ENCODE peak calls at places on chromosomes 2 and 18, in eight cellular contexts. G, L, A, D, V, K, F and T are unnamed samples.

GRCh38 chr18:37565985-37566478 is 434 bp upstream of the CELF4 start:
- DNase-seq in D (no peak), G (no peak), F (no peak), V (no peak), K (peak; percentile 81), L (peak; percentile 60), A (no peak), T (no peak)

GRCh38 chr2:45896281-45896680 is 244.8 kb downstream of the PRKCE start:
- DNase-seq in F (no peak), L (no peak), G (no peak), V (no peak), D (no peak), A (no peak), K (no peak), T (no peak)

GRCh38 chr2:185291035-185291647 is 447.5 kb upstream of the FSIP2 start:
- DNase-seq in F (no peak), A (peak; percentile 50), L (peak; percentile 85), V (peak; percentile 53), D (no peak), K (peak; percentile 91), G (peak; percentile 39), T (no peak)

GRCh38 chr2:192126426-192126825 is 68.3 kb downstream of the TMEFF2 start:
- DNase-seq in F (no peak), L (no peak), G (no peak), V (no peak), A (no peak), K (no peak), D (no peak), T (no peak)

GRCh38 chr2:215479536-215480240 is 43.8 kb upstream of the FN1 start:
- DNase-seq in A (no peak), L (peak; percentile 41), K (peak; percentile 66), G (no peak), F (no peak), D (no peak), V (no peak), T (no peak)

GRCh38 chr2:143205106-143205764 is 76.0 kb downstream of the ARHGAP15 start:
- DNase-seq in F (no peak), K (no peak), D (no peak), A (peak; percentile 18), L (no peak), G (peak; percentile 24), V (no peak), T (peak; percentile 36)

GRCh38 chr18:402129-402528 is 98.4 kb downstream of the COLEC12 start:
- DNase-seq in A (no peak), K (no peak), L (no peak), F (no peak), V (no peak), G (no peak), D (no peak), T (no peak)

GRCh38 chr18:56696966-56697365 is 45.8 kb downstream of the WDR7 start:
- DNase-seq in L (no peak), V (no peak), K (no peak), F (no peak), D (no peak), G (no peak), A (no peak), T (no peak)

GRCh38 chr2:230939691-230940475 is 14.8 kb upstream of the GPR55 start:
- DNase-seq in A (no peak), F (peak; percentile 10), G (no peak), D (no peak), V (no peak), L (peak; percentile 18), K (peak; percentile 38), T (no peak)

GRCh38 chr2:223536546-223536945 is 65.6 kb downstream of the SCG2 start:
- DNase-seq in A (no peak), F (no peak), V (no peak), L (no peak), D (no peak), K (no peak), G (no peak), T (no peak)

GRCh38 chr2:7911196-7911595 is 770.7 kb upstream of the ID2 start:
- DNase-seq in G (no peak), F (no peak), D (no peak), L (no peak), V (no peak), A (no peak), K (no peak), T (no peak)

GRCh38 chr2:317501-318424 is 29.9 kb upstream of the ALKAL2 start:
- DNase-seq in K (peak; percentile 71), G (no peak), V (no peak), D (no peak), A (no peak), F (no peak), L (no peak), T (no peak)

GRCh38 chr2:86037141-86037794 is 68.4 kb downstream of the POLR1A start:
- DNase-seq in K (no peak), G (peak; percentile 64), D (no peak), A (peak; percentile 89), L (no peak), V (peak; percentile 61), F (peak; percentile 57), T (peak; percentile 27)
- H3K4me1 ChIP-seq in K (no peaks in the 10 kb centered on the region), G (peaks cover 61% of the 10 kb centered on the region), D (peaks cover 79% of the 10 kb centered on the region), A (peaks cover 47% of the 10 kb centered on the region), L (no peaks in the 10 kb centered on the region), V (peaks cover 24% of the 10 kb centered on the region), F (peaks cover 7% of the 10 kb centered on the region), T (peaks cover 94% of the 10 kb centered on the region)

DNA sequence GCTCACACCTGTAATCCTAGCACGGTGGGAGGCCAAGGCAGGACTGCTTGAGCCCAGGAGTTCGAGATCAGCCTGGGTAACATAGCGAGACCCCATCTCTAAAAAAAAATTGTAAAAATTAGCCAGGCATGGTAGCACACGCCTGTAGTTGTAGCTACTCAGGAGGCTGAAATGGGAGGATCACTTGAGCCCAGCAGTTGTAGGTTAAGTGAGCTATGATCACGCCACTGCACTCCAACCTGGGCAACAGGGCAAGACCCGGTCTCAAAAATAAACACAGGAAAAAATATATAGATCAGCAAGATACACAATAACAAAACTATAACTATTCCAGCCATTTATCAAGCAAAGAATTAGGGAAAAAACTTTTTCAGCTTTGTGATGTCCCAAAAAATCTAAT is 3.0 kb downstream of the SF3B1 start:
- DNase-seq in F (no peak), K (no peak), A (no peak), G (no peak), L (no peak), D (no peak), V (no peak), T (no peak)
- H3K4me1 ChIP-seq in F (peaks cover 5% of the 10 kb centered on the region), K (peaks cover 6% of the 10 kb centered on the region), A (peaks cover 22% of the 10 kb centered on the region), G (peaks cover 50% of the 10 kb centered on the region), L (no peaks in the 10 kb centered on the region), D (peaks cover 78% of the 10 kb centered on the region), V (peaks cover 46% of the 10 kb centered on the region), T (peaks cover 72% of the 10 kb centered on the region)

DNA sequence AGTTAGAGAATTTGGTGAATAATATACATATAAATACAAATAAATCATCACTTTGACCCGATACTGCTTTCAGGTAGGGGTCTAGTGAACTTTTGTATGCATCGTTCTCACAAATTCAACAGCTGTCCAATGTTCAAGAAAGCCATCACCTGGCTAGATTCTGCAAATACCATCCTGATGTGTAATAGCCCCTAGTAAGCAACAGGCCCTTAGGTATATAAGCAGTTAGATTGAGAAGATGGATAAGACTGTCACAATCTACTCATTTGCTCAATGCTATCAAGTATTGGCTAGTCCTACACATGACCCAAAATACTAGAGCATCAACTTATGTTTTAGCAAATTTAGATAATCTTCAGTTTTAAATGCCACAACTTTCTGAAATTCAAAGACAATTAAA is 20.7 kb upstream of the DSG1 start:
- DNase-seq in A (no peak), L (no peak), V (no peak), D (no peak), F (no peak), G (no peak), K (no peak), T (no peak)
- H3K4me1 ChIP-seq in A (no peaks in the 10 kb centered on the region), L (peaks cover 8% of the 10 kb centered on the region), V (no peaks in the 10 kb centered on the region), D (no peaks in the 10 kb centered on the region), F (no peaks in the 10 kb centered on the region), G (no peaks in the 10 kb centered on the region), K (no peaks in the 10 kb centered on the region), T (no peaks in the 10 kb centered on the region)

DNA sequence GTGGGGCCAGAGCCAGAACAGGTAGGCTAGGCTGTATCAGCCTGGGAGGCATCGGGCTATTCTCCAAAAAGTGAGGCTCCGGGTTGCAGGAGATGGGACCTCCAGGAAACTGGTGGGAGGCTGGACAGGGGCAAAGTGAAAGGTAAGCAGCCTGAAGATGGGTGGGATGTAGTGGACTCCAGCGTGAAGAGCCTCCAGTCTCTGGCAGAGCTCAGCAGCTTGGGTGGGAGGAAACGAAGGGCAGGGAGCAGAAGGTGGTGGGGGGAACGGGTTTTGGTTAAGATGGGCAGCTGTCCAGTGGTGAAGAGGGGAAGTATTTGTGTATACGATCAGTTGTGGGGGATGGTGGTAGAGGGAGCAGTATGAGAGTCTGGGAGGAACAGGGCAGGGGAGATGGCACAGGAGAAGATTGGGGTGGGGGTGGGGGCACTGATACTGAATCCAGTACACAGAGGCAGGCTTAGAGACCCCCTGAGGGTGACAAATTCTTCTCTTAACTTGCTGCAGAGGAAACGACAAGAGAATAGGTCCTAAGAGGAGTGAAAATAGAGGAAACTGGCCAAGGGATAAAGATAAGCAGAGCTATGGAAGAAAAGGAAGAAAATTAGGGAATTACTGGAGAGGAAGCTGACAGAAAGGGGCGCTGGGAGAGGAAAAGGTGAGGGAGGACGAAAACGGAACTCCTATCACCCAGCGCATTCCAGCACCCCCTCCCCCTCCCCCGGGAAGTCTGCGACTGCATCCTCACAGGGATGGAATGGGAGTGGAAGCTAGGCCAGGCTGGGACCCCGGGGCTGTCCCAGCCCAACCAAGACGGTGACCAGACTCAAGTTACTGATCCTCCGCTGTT is 2.9 kb upstream of the EMX1 start:
- DNase-seq in D (no peak), L (peak; percentile 54), V (no peak), G (no peak), K (peak; percentile 79), F (no peak), A (no peak), T (no peak)
- H3K4me1 ChIP-seq in D (peaks cover 37% of the 10 kb centered on the region), L (peaks cover 9% of the 10 kb centered on the region), V (peaks cover 26% of the 10 kb centered on the region), G (peaks cover 5% of the 10 kb centered on the region), K (peaks cover 10% of the 10 kb centered on the region), F (peaks cover 14% of the 10 kb centered on the region), A (peaks cover 4% of the 10 kb centered on the region), T (peaks cover 34% of the 10 kb centered on the region)